ENCODE peak calls at places on chromosomes 1 and 21, in eight cellular contexts. S, N, T, I, H, Z, V and F are unnamed samples. For H3K9me3 and H3K36me3, the result is how much of the 10 kb centered on the place peaks cover.

GRCh38 chr1:162055062-162055461 is 14.4 kb upstream of the NOS1AP start:
- DNase-seq in V (no peak), Z (no peak), N (no peak), I (no peak), H (peak), S (no peak), T (peak), F (no peak)

GRCh38 chr1:53328490-53329182 is 766 bp upstream of the LRP8 start:
- DNase-seq in H (no peak), V (peak), I (no peak), S (no peak), Z (no peak), T (no peak), N (no peak), F (peak)

GRCh38 chr21:38671716-38672115 is 134.0 kb upstream of the ETS2 start:
- DNase-seq in H (peak), T (no peak), V (no peak), S (no peak), N (no peak), Z (no peak), I (no peak), F (no peak)

GRCh38 chr1:11473635-11474034 is 5.3 kb upstream of the DISP3 start:
- DNase-seq in N (peak), I (no peak), Z (no peak), V (no peak), S (no peak), T (peak), H (peak), F (peak)

GRCh38 chr1:60746278-60746761 is 336.0 kb upstream of the NFIA start:
- DNase-seq in N (no peak), Z (no peak), I (peak), V (no peak), T (no peak), H (no peak), S (peak), F (no peak)

GRCh38 chr1:97457446-97458089 is 463.3 kb downstream of the DPYD start:
- DNase-seq in T (no peak), Z (no peak), V (no peak), N (no peak), S (no peak), I (no peak), H (peak), F (no peak)

GRCh38 chr1:162193815-162194214 is 124.3 kb downstream of the NOS1AP start:
- DNase-seq in S (peak), Z (no peak), I (peak), N (no peak), H (no peak), V (no peak), T (no peak), F (no peak)

GRCh38 chr1:17213433-17214148 is 8.7 kb downstream of the PADI1 start:
- DNase-seq in N (no peak), I (no peak), S (no peak), T (no peak), H (no peak), V (no peak), Z (no peak), F (no peak)

GRCh38 chr21:35882791-35883240 is 177.5 kb downstream of the SETD4 start:
- DNase-seq in Z (no peak), H (peak), I (no peak), V (no peak), N (peak), S (no peak), T (no peak), F (no peak)

GRCh38 chr1:186658999-186659398 is 21.2 kb downstream of the PTGS2 start:
- DNase-seq in V (no peak), H (no peak), N (no peak), T (no peak), Z (no peak), I (no peak), S (no peak), F (no peak)

GRCh38 chr1:89610457-89610991 is 22.4 kb upstream of the LRRC8C start:
- DNase-seq in I (no peak), H (no peak), Z (peak), T (no peak), V (peak), N (no peak), S (no peak), F (peak)

GRCh38 chr1:163794551-163794950 is 472.8 kb downstream of the NUF2 start:
- DNase-seq in N (no peak), T (no peak), H (no peak), S (no peak), Z (no peak), I (no peak), V (no peak), F (no peak)

GRCh38 chr21:41135715-41136114 is 32.2 kb upstream of the BACE2 start:
- DNase-seq in H (no peak), I (no peak), Z (no peak), N (no peak), T (no peak), V (no peak), S (no peak), F (no peak)

GRCh38 chr21:41090981-41091380 is 77.0 kb upstream of the BACE2 start:
- DNase-seq in H (no peak), N (no peak), T (no peak), S (no peak), Z (no peak), V (no peak), I (no peak), F (no peak)

GRCh38 chr1:93155335-93155734 is 24.9 kb downstream of the TMED5 start:
- DNase-seq in T (no peak), V (no peak), Z (no peak), S (no peak), H (peak), N (no peak), I (no peak), F (no peak)

GRCh38 chr1:38598118-38598517 is 261.5 kb downstream of the RRAGC start:
- DNase-seq in T (no peak), I (no peak), Z (no peak), H (no peak), N (no peak), V (no peak), S (no peak), F (no peak)

GRCh38 chr21:42107881-42108553 is 36.9 kb downstream of the UMODL1 start:
- DNase-seq in V (peak), S (peak), T (peak), H (peak), Z (peak), N (peak), I (peak), F (peak)

GRCh38 chr1:75130865-75131592 is 3.2 kb upstream of the LHX8 start:
- DNase-seq in Z (no peak), I (no peak), T (no peak), V (no peak), N (no peak), S (no peak), H (no peak), F (no peak)

GRCh38 chr1:96362623-96363022 is 359.0 kb upstream of the PTBP2 start:
- DNase-seq in I (no peak), S (no peak), V (no peak), Z (no peak), T (peak), N (no peak), H (peak), F (no peak)

GRCh38 chr1:36890776-36891175 is 143.5 kb downstream of the GRIK3 start:
- DNase-seq in V (peak), N (no peak), T (no peak), H (no peak), Z (peak), I (no peak), S (no peak), F (no peak)

GRCh38 chr1:179831852-179832699 is 45.5 kb downstream of the TOR1AIP2 start:
- DNase-seq in Z (peak), T (no peak), I (no peak), H (peak), V (peak), S (no peak), N (peak), F (peak)

GRCh38 chr1:38046333-38046883 is at the start of gene POU3F1:
- DNase-seq in S (no peak), V (peak), H (no peak), Z (no peak), T (no peak), I (no peak), N (no peak), F (peak)

GRCh38 chr1:62012821-62013220 is 181.8 kb upstream of the L1TD1 start:
- DNase-seq in Z (no peak), N (peak), I (peak), V (no peak), T (no peak), S (peak), H (no peak), F (no peak)

GRCh38 chr1:154757149-154757548 is 112.9 kb downstream of the KCNN3 start:
- DNase-seq in H (no peak), N (peak), Z (no peak), T (no peak), V (no peak), S (no peak), I (no peak), F (no peak)

GRCh38 chr1:20964540-20965484 is 177.7 kb upstream of the HP1BP3 start:
- DNase-seq in N (no peak), Z (no peak), S (no peak), H (no peak), I (no peak), V (no peak), T (peak), F (no peak)

GRCh38 chr1:196361112-196361714 is 247.0 kb downstream of the KCNT2 start:
- DNase-seq in H (peak), S (no peak), I (no peak), T (peak), Z (no peak), V (no peak), N (no peak), F (no peak)

GRCh38 chr1:159854101-159854692 is 8.3 kb downstream of the VSIG8 start:
- DNase-seq in S (peak), N (peak), Z (no peak), I (peak), T (peak), V (peak), H (peak), F (peak)

GRCh38 chr1:181213056-181213455 is 124.6 kb downstream of the IER5 start:
- DNase-seq in Z (peak), S (no peak), H (no peak), N (no peak), V (no peak), I (no peak), T (no peak), F (no peak)

GRCh38 chr1:115840615-115841460 is at the start of gene NHLH2:
- DNase-seq in T (no peak), H (no peak), I (no peak), Z (no peak), S (no peak), N (no peak), V (no peak), F (no peak)

GRCh38 chr1:56200446-56200845 is 378.9 kb downstream of the PLPP3 start:
- DNase-seq in T (peak), I (no peak), H (no peak), V (no peak), S (no peak), N (no peak), Z (no peak), F (no peak)

GRCh38 chr1:200896571-200897187 is 2.0 kb downstream of the INAVA start:
- DNase-seq in T (peak), V (peak), N (no peak), H (peak), Z (no peak), I (no peak), S (no peak), F (no peak)

GRCh38 chr1:230867903-230868735 is at the start of gene C1orf198:
- DNase-seq in I (peak), S (peak), T (peak), V (peak), N (peak), Z (peak), H (no peak), F (peak)

GRCh38 chr1:67791261-67791660 is 42.0 kb downstream of the GNG12 start:
- DNase-seq in I (no peak), S (no peak), N (no peak), V (no peak), Z (no peak), T (no peak), H (no peak), F (no peak)

GRCh38 chr1:165858928-165859845 is 31.8 kb downstream of the UCK2 start:
- DNase-seq in Z (no peak), I (no peak), V (no peak), T (no peak), N (no peak), S (no peak), H (peak), F (no peak)

GRCh38 chr1:27872802-27873665 is 690 bp downstream of the THEMIS2 start:
- DNase-seq in N (no peak), Z (peak), V (peak), S (no peak), T (no peak), H (peak), I (no peak), F (peak)

GRCh38 chr1:54177726-54178125 is 22.1 kb downstream of the CYB5RL start:
- DNase-seq in S (no peak), V (peak), Z (no peak), H (no peak), T (no peak), N (no peak), I (no peak), F (no peak)

GRCh38 chr21:32994305-32994704 is 31.4 kb upstream of the OLIG2 start:
- DNase-seq in T (peak), I (no peak), V (no peak), S (no peak), Z (no peak), N (no peak), H (peak), F (no peak)

GRCh38 chr1:91732991-91733390 is 153.0 kb downstream of the TGFBR3 start:
- DNase-seq in N (no peak), Z (no peak), H (no peak), S (no peak), T (no peak), V (no peak), I (no peak), F (no peak)

GRCh38 chr1:243926803-243927245 is 76.8 kb upstream of the AKT3 start:
- DNase-seq in H (peak), I (no peak), V (no peak), Z (no peak), T (no peak), S (no peak), N (no peak), F (no peak)

GRCh38 chr1:243924188-243924587 is 74.1 kb upstream of the AKT3 start:
- DNase-seq in T (no peak), Z (no peak), V (no peak), I (no peak), S (no peak), N (no peak), H (peak), F (no peak)

GRCh38 chr1:243927401-243927800 is 77.4 kb upstream of the AKT3 start:
- DNase-seq in V (no peak), S (no peak), I (no peak), Z (no peak), T (no peak), N (no peak), H (peak), F (no peak)

GRCh38 chr1:243924588-243925349 is 74.7 kb upstream of the AKT3 start:
- DNase-seq in N (no peak), S (no peak), H (peak), V (no peak), Z (no peak), T (no peak), I (no peak), F (no peak)

GRCh38 chr1:243926299-243926698 is 76.3 kb upstream of the AKT3 start:
- DNase-seq in S (no peak), N (no peak), V (no peak), H (no peak), Z (no peak), I (no peak), T (no peak), F (no peak)
- H3K27ac ChIP-seq in S (no peak), N (no peak), V (no peak), H (peak), Z (no peak), I (no peak), T (no peak), F (no peak)

GRCh38 chr1:152148051-152148450 is 11.0 kb downstream of the RPTN start:
- DNase-seq in I (no peak), N (no peak), T (no peak), V (no peak), Z (no peak), H (no peak), S (no peak), F (no peak)
- H3K9me3 ChIP-seq in I (under half), N (under half), T (under half), V (under half), Z (under half), H (under half), S (under half), F (under half)

GRCh38 chr21:46314441-46315020 is 9.1 kb downstream of the C21orf58 start:
- DNase-seq in Z (no peak), T (no peak), V (no peak), H (no peak), S (no peak), N (no peak), I (no peak), F (no peak)
- H3K36me3 ChIP-seq in Z (under half), T (under half), V (under half), H (under half), S (under half), N (under half), I (under half), F (under half)

DNA sequence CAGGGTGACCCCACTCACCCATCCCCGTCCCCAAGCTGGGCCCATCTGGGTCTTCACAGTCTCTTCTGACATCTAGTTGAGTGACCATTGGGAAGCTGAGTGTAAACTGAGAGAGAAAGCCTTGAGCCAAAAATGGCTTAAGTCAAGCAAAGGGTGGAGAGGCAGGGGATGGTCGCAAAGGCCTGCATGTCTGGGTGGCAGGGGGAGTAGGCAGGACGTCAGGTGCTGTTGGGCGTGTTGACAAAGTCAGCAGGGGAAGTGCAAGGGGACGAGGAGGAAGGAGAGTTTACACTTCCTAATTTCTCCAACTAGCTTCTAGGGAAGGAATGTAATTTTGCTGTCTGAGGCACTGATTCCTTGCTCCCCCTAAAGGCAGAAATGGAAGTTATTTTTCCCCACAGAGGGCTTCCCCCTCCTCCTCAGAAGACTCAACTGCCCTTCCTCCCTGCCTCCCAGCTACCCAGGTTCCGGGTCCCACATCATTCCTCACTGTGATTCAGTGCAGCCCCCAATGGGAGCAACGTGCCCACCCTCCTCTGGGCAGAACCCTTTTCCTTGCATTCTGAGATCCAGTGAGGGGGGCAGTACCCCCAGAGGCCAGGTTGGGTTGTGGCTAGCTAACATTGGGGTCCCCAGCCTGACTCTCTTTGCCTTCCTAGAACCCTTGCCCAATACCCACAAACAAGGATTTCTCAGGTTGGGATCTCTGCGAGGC is 1.2 kb upstream of the ADORA1 start:
- DNase-seq in H (peak), T (no peak), V (peak), Z (peak), I (no peak), S (no peak), N (no peak), F (no peak)
- H3K27ac ChIP-seq in H (no peak), T (no peak), V (peak), Z (no peak), I (no peak), S (no peak), N (no peak), F (no peak)

GRCh38 chr1:83581747-83582146 is 417.2 kb downstream of the TTLL7 start:
- DNase-seq in Z (no peak), V (no peak), S (no peak), I (no peak), H (no peak), T (no peak), N (no peak), F (no peak)
- H3K9me3 ChIP-seq in Z (under half), V (under half), S (under half), I (under half), H (under half), T (under half), N (under half), F (under half)

GRCh38 chr1:10186453-10187319 is 23.7 kb upstream of the KIF1B start:
- DNase-seq in V (no peak), S (no peak), H (no peak), Z (no peak), I (no peak), T (no peak), N (no peak), F (peak)
- H3K36me3 ChIP-seq in V (under half), S (under half), H (under half), Z (under half), I (under half), T (under half), N (under half), F (under half)

GRCh38 chr1:41894101-41894620 is 24.6 kb downstream of the HIVEP3 start:
- DNase-seq in T (no peak), V (no peak), I (no peak), N (no peak), H (no peak), Z (no peak), S (no peak), F (no peak)

GRCh38 chr1:41898191-41898713 is 20.5 kb downstream of the HIVEP3 start:
- DNase-seq in S (no peak), N (no peak), I (no peak), Z (peak), T (no peak), H (peak), V (no peak), F (peak)

GRCh38 chr1:41895552-41895951 is 23.2 kb downstream of the HIVEP3 start:
- DNase-seq in I (no peak), S (no peak), H (no peak), T (no peak), V (no peak), N (no peak), Z (no peak), F (no peak)

GRCh38 chr1:41892211-41892840 is 26.4 kb downstream of the HIVEP3 start:
- DNase-seq in Z (peak), V (no peak), H (no peak), I (no peak), T (no peak), N (no peak), S (no peak), F (no peak)

DNA sequence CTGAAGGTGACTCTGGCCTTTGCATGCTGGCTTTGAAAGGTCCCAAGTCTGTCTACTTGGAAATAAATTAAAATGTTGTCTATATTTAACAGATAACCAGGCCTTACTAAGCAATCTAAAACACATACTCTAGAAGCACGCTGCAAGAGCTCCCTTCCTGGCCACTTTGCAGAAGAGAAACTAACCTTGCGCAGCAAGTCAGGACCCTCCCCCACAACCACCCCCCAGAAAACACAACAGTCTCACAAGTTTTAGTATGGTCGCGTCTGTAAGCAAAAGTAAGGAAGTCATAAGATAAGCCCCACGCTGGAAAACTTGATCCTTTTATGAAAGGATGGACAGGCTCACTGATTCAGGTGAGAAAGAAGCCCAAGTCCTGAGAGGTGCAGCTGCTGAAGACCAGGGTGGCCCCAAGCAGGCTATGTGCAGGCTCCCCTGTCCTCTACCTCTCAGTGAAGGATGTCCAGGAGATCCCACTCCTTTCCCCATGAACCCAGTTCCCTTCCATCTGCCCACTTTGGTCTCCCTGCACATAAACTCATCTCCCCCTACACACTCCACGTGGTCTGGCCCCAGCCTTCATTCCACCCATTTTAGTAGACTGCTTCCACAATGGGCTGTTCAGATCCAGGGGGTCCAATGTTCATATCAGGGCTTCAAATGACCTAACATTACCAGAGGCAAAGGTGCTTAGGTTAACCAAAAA is 23.8 kb downstream of the HIVEP3 start:
- DNase-seq in Z (no peak), I (no peak), V (no peak), H (no peak), S (no peak), T (no peak), N (no peak), F (no peak)
- H3K27ac ChIP-seq in Z (no peak), I (no peak), V (no peak), H (no peak), S (peak), T (peak), N (no peak), F (no peak)

GRCh38 chr1:224933584-224933983 is 4.1 kb downstream of the DNAH14 start:
- DNase-seq in T (no peak), Z (no peak), S (no peak), N (no peak), V (no peak), H (no peak), I (no peak), F (no peak)
- H3K9me3 ChIP-seq in T (under half), Z (under half), S (half or more), N (under half), V (half or more), H (under half), I (under half), F (under half)